ENCODE peak calls at places on chromosomes 6 and 20, in ten cellular contexts. R is body of pancreas, X is stomach, T is heart left ventricle, M is sigmoid colon, U is HCT116, Z is IMR-90, B is breast epithelium, O is esophagus squamous epithelium, L is A549. H is an unnamed sample.
A peak's percentile ranks its signal among the peaks of the same experiment; 100 is the strongest.

GRCh38 chr6:79833264-79833663 is 114.1 kb downstream of the ELOVL4 start:
- DNase-seq in T (no peak), L (no peak), X (no peak), M (no peak), U (no peak), R (no peak), Z (no peak), O (no peak), B (no peak), H (no peak)

GRCh38 chr6:156783958-156784357 is 6.8 kb downstream of the ARID1B start:
- DNase-seq in M (no peak), R (no peak), X (no peak), T (no peak), L (no peak), O (no peak), U (no peak), Z (no peak), B (no peak), H (no peak)

GRCh38 chr6:30951907-30952469 is 11.2 kb downstream of the MUCL3 start:
- DNase-seq in M (no peak), L (no peak), U (no peak), O (no peak), Z (no peak), T (no peak), B (no peak), R (no peak), X (no peak), H (no peak)

GRCh38 chr20:37816003-37816402 is 86.9 kb upstream of the VSTM2L start:
- DNase-seq in L (no peak), M (no peak), U (no peak), O (no peak), T (no peak), Z (no peak), X (no peak), R (no peak), B (no peak), H (no peak)

GRCh38 chr6:112286010-112286409 is 31.6 kb upstream of the LAMA4 start:
- DNase-seq in U (no peak), T (no peak), R (no peak), O (no peak), L (no peak), B (no peak), X (no peak), Z (no peak), M (no peak), H (no peak)

GRCh38 chr6:154479388-154480143 is 30.9 kb downstream of the CNKSR3 start:
- DNase-seq in B (no peak), Z (peak; percentile 67), R (no peak), X (no peak), M (no peak), T (no peak), U (no peak), L (no peak), O (no peak), H (peak; percentile 13)

GRCh38 chr20:45313065-45313695 is 5.1 kb upstream of the MATN4 start:
- DNase-seq in X (no peak), T (no peak), L (no peak), O (no peak), M (no peak), U (no peak), Z (no peak), B (no peak), R (no peak), H (no peak)

GRCh38 chr20:59004763-59005522 is 2.1 kb downstream of the CTSZ start:
- DNase-seq in U (no peak), Z (no peak), R (peak; percentile 67), X (peak; percentile 48), M (peak; percentile 78), O (peak; percentile 38), B (peak; percentile 50), L (no peak), T (peak; percentile 72), H (peak; percentile 94)

GRCh38 chr6:145731432-145731831 is 3.9 kb downstream of the EPM2A start:
- DNase-seq in Z (no peak), U (no peak), M (no peak), T (no peak), O (no peak), L (no peak), B (no peak), R (no peak), X (no peak), H (no peak)

GRCh38 chr20:8155229-8155628 is 23.2 kb downstream of the PLCB1 start:
- DNase-seq in O (no peak), L (peak; percentile 75), R (no peak), X (no peak), T (no peak), U (no peak), M (no peak), B (no peak), Z (peak; percentile 71), H (no peak)

GRCh38 chr6:4270799-4271198 is 135.4 kb upstream of the ECI2 start:
- DNase-seq in B (no peak), Z (peak; percentile 68), T (no peak), M (no peak), R (no peak), O (no peak), L (no peak), U (no peak), X (no peak), H (no peak)

GRCh38 chr6:158361961-158362634 is 49.8 kb downstream of the TULP4 start:
- DNase-seq in B (no peak), Z (peak; percentile 58), R (no peak), M (no peak), L (no peak), T (no peak), O (no peak), X (no peak), U (no peak), H (no peak)

GRCh38 chr6:112153926-112154621 is 66.7 kb downstream of the FAM229B start:
- DNase-seq in R (no peak), L (peak; percentile 18), B (no peak), X (no peak), Z (peak; percentile 85), T (no peak), M (no peak), U (no peak), O (no peak), H (no peak)

GRCh38 chr6:90343581-90343980 is 46.9 kb upstream of the BACH2 start:
- DNase-seq in X (no peak), R (no peak), M (no peak), L (peak; percentile 11), O (no peak), T (no peak), B (no peak), U (peak; percentile 10), Z (peak; percentile 53), H (no peak)

GRCh38 chr6:127590344-127590743 is 13.4 kb downstream of the C6orf58 start:
- DNase-seq in B (no peak), T (no peak), U (no peak), M (no peak), O (no peak), Z (no peak), X (no peak), L (no peak), R (no peak), H (no peak)

GRCh38 chr6:113805167-113805835 is 51.8 kb upstream of the MARCKS start:
- DNase-seq in T (no peak), B (no peak), R (no peak), O (no peak), X (no peak), M (no peak), Z (peak; percentile 22), U (no peak), L (no peak), H (no peak)

GRCh38 chr6:25250878-25251277 is 28.3 kb upstream of the CARMIL1 start:
- DNase-seq in Z (peak; percentile 46), T (no peak), U (peak; percentile 21), B (no peak), L (peak; percentile 3), O (no peak), M (no peak), X (no peak), R (no peak), H (no peak)

GRCh38 chr6:35808688-35809087 is 3.5 kb downstream of the LHFPL5 start:
- DNase-seq in M (no peak), L (no peak), T (no peak), U (no peak), B (no peak), O (no peak), Z (no peak), R (no peak), X (no peak), H (no peak)

GRCh38 chr20:34627458-34627857 is 49.4 kb downstream of the PIGU start:
- DNase-seq in B (no peak), T (no peak), M (no peak), X (no peak), R (no peak), U (no peak), Z (no peak), L (peak; percentile 42), O (no peak), H (no peak)
- H3K4me3 ChIP-seq in B (no peak overlapping the region), T (peak overlapping the region; percentile 2), M (no peak overlapping the region), X (no peak overlapping the region), R (no peak overlapping the region), U (no peak overlapping the region), Z (no peak overlapping the region), L (no peak overlapping the region), O (no peak overlapping the region), H (no peak overlapping the region)

GRCh38 chr20:1327827-1328679 is 886 bp downstream of the SDCBP2 start:
- DNase-seq in T (no peak), O (no peak), X (no peak), U (no peak), M (peak; percentile 49), L (no peak), Z (no peak), R (peak; percentile 2), B (no peak), H (peak; percentile 50)
- TF ChIP-seq POLR2A in T (no peak), O (no peak), X (no peak), U (no peak), M (no peak), L (no peak), Z (no peak), R (no peak), B (no peak), H (no peak)

DNA sequence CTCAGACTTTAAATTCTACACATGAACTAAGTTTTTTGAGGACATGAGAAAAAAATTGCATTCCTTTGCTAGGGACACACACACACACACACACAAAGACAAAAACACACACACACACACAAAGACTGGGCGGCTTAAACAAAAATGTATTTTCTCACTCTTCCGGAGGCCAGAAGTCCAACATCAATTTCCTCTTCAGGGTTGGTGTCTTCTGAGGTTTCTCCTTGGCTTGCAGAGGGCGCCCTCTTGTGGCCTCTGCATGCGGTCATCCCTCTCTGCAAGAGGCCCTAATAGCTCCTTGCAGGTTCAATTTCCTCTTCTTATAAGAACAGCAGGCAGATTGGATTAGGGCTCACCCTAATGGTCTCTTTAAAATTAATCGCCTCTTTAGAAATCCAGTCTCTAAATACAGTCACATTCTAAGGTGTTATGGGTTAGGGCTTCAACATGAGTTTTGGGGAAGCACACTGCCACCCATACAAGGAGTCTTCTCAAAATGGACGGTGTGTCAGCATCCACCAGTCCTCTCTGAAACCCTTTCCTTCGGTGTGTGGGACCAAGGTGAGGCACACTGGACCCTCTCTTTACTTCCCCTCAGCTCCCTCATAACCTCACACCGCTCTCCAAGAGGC is 61.4 kb downstream of the GPR6 start:
- DNase-seq in O (peak; percentile 12), R (peak; percentile 89), Z (peak; percentile 87), X (peak; percentile 92), L (peak; percentile 83), M (peak; percentile 86), U (peak; percentile 80), B (peak; percentile 91), T (peak; percentile 82), H (peak; percentile 95)
- H3K4me3 ChIP-seq in O (peak overlapping the region; percentile 53), R (no peak overlapping the region), Z (peak overlapping the region; percentile 5), X (peak overlapping the region; percentile 42), L (peak overlapping the region; percentile 17), M (no peak overlapping the region), U (no peak overlapping the region), B (peak overlapping the region; percentile 37), T (peak overlapping the region; percentile 26), H (peak overlapping the region; percentile 10)

GRCh38 chr20:56924316-56924975 is 295.3 kb downstream of the TFAP2C start:
- DNase-seq in L (no peak), X (no peak), B (no peak), U (no peak), M (peak; percentile 44), T (no peak), O (no peak), Z (no peak), R (no peak), H (no peak)
- TF ChIP-seq POLR2A in L (no peak), X (no peak), B (no peak), U (no peak), M (no peak), T (no peak), O (no peak), Z (no peak), R (no peak), H (no peak)